ENCODE peak calls at places on chromosomes 5 and 9, in five cellular contexts. Z, U, S, C and X are unnamed samples.

GRCh38 chr5:102911973-102912372 is 156.9 kb downstream of the PAM start:
- DNase-seq in C (no peak), Z (no peak), U (no peak), S (no peak), X (no peak)

GRCh38 chr5:55621218-55621617 is 86.5 kb upstream of the PLPP1 start:
- DNase-seq in C (no peak), S (no peak), U (no peak), Z (no peak), X (no peak)

GRCh38 chr9:93562157-93562556 is 14.2 kb upstream of the PHF2 start:
- DNase-seq in C (no peak), U (no peak), Z (no peak), S (no peak), X (no peak)

GRCh38 chr9:21579209-21579608 is 97.1 kb upstream of the IFNE start:
- DNase-seq in C (no peak), U (no peak), S (no peak), Z (no peak), X (no peak)

GRCh38 chr5:157801-158200 is 33.5 kb upstream of the LRRC14B start:
- DNase-seq in U (no peak), S (no peak), Z (no peak), C (no peak), X (peak; percentile 10)

GRCh38 chr5:173567548-173567947 is 48.9 kb downstream of the BOD1 start:
- DNase-seq in U (no peak), S (no peak), C (no peak), Z (no peak), X (no peak)

GRCh38 chr9:130770679-130771442 is 64.2 kb upstream of the ABL1 start:
- DNase-seq in S (no peak), C (peak; percentile 58), U (no peak), Z (no peak), X (no peak)

GRCh38 chr5:142426676-142427364 is 102.0 kb upstream of the SPRY4 start:
- DNase-seq in U (no peak), Z (no peak), C (no peak), S (no peak), X (no peak)

GRCh38 chr5:118033686-118034338 is 954.5 kb downstream of the DTWD2 start:
- DNase-seq in S (peak; percentile 43), Z (no peak), C (no peak), U (no peak), X (no peak)

GRCh38 chr5:96344678-96345612 is 88.1 kb downstream of the PCSK1 start:
- DNase-seq in U (no peak), C (peak; percentile 50), Z (no peak), S (no peak), X (no peak)